ENCODE peak calls at places on chromosomes 5 and 9, in five cellular contexts. H is mucosa of descending colon, L is left cardiac atrium, B is T follicular helper cell, E is frontal cortex. D is an unnamed sample.

GRCh38 chr5:3322642-3323041 is 273.0 kb upstream of the IRX1 start:
- DNase-seq in H (no peak), L (no peak), B (no peak), E (no peak), D (no peak)

GRCh38 chr9:86257406-86257805 is 2.1 kb downstream of the C9orf153 start:
- DNase-seq in H (no peak), L (no peak), B (no peak), E (no peak), D (no peak)

GRCh38 chr9:136117291-136118060 is 1.2 kb downstream of the TMEM250 start:
- DNase-seq in H (no peak), L (no peak), B (no peak), E (no peak), D (no peak)

GRCh38 chr9:35903049-35903448 is 3.0 kb upstream of the HRCT1 start:
- DNase-seq in H (no peak), L (no peak), B (no peak), E (peak; percentile 55), D (peak; percentile 59)

GRCh38 chr9:125763373-125763772 is 16.2 kb downstream of the PBX3 start:
- DNase-seq in H (no peak), L (no peak), B (no peak), E (no peak), D (no peak)

GRCh38 chr5:74303575-74303974 is 337.0 kb downstream of the ENC1 start:
- DNase-seq in H (no peak), L (no peak), B (no peak), E (no peak), D (no peak)

GRCh38 chr5:6659941-6660684 is 26.9 kb downstream of the SRD5A1 start:
- DNase-seq in H (no peak), L (no peak), B (no peak), E (no peak), D (no peak)

GRCh38 chr5:116847960-116848359 is 273.3 kb upstream of the SEMA6A start:
- DNase-seq in H (no peak), L (no peak), B (no peak), E (no peak), D (no peak)

GRCh38 chr5:94196959-94197358 is 421.4 kb downstream of the KIAA0825 start:
- DNase-seq in H (no peak), L (no peak), B (no peak), E (no peak), D (no peak)

GRCh38 chr9:127612993-127613954 is 1.2 kb downstream of the STXBP1 start:
- DNase-seq in H (peak; percentile 70), L (peak; percentile 87), B (peak; percentile 19), E (peak; percentile 61), D (peak; percentile 28)

GRCh38 chr9:96139592-96140251 is 162.3 kb downstream of the HSD17B3 start:
- DNase-seq in H (peak; percentile 62), L (peak; percentile 51), B (no peak), E (no peak), D (no peak)

GRCh38 chr9:98314381-98315066 is 59.1 kb upstream of the TBC1D2 start:
- DNase-seq in H (no peak), L (no peak), B (no peak), E (no peak), D (no peak)

GRCh38 chr9:132391446-132391845 is 15.2 kb downstream of the TTF1 start:
- DNase-seq in H (no peak), L (no peak), B (no peak), E (no peak), D (no peak)

GRCh38 chr5:137078171-137078665 is 420.9 kb downstream of the SPOCK1 start:
- DNase-seq in H (no peak), L (no peak), B (no peak), E (no peak), D (no peak)

GRCh38 chr5:149367249-149367971 is 9.6 kb downstream of the PCYOX1L start:
- DNase-seq in H (no peak), L (peak; percentile 62), B (peak; percentile 35), E (peak; percentile 79), D (peak; percentile 69)

GRCh38 chr5:122019936-122020590 is 58.0 kb downstream of the LOX start:
- DNase-seq in H (no peak), L (no peak), B (no peak), E (no peak), D (no peak)

D was measured in KBM-7.